ENCODE peak calls at places on chromosomes 2 and 18, in five cellular contexts. One of them, this sample, is unnamed.

GRCh38 chr2:189501487-189501886 is 60.2 kb downstream of the WDR75 start:
- DNase-seq in dorsolateral prefrontal cortex: no peak
- DNase-seq in fibroblast of mammary gland: no peak
- DNase-seq in esophagus muscularis mucosa: no peak
- DNase-seq in cardiac muscle cell: no peak
- DNase-seq in this sample: no peak

GRCh38 chr18:43092539-43092938 is 22.9 kb downstream of the RIT2 start:
- DNase-seq in dorsolateral prefrontal cortex: no peak
- DNase-seq in fibroblast of mammary gland: no peak
- DNase-seq in esophagus muscularis mucosa: no peak
- DNase-seq in cardiac muscle cell: no peak
- DNase-seq in this sample: no peak

GRCh38 chr2:151043484-151043883 is 218.2 kb downstream of the RBM43 start:
- DNase-seq in dorsolateral prefrontal cortex: no peak
- DNase-seq in fibroblast of mammary gland: peak; percentile 86
- DNase-seq in esophagus muscularis mucosa: peak; percentile 31
- DNase-seq in cardiac muscle cell: no peak
- DNase-seq in this sample: peak; percentile 84

GRCh38 chr2:163698857-163699256 is 37.0 kb downstream of the FIGN start:
- DNase-seq in dorsolateral prefrontal cortex: no peak
- DNase-seq in fibroblast of mammary gland: no peak
- DNase-seq in esophagus muscularis mucosa: no peak
- DNase-seq in cardiac muscle cell: peak; percentile 38
- DNase-seq in this sample: peak; percentile 89

GRCh38 chr2:70964596-70965386 is 13.6 kb upstream of the ANKRD53 start:
- DNase-seq in dorsolateral prefrontal cortex: peak; percentile 69
- DNase-seq in fibroblast of mammary gland: peak; percentile 61
- DNase-seq in esophagus muscularis mucosa: peak; percentile 93
- DNase-seq in cardiac muscle cell: peak; percentile 81
- DNase-seq in this sample: peak; percentile 70

GRCh38 chr2:78984386-78984785 is 41.1 kb upstream of the REG3G start:
- DNase-seq in dorsolateral prefrontal cortex: no peak
- DNase-seq in fibroblast of mammary gland: no peak
- DNase-seq in esophagus muscularis mucosa: no peak
- DNase-seq in cardiac muscle cell: no peak
- DNase-seq in this sample: no peak

GRCh38 chr2:18085593-18085992 is 207.1 kb downstream of the KCNS3 start:
- DNase-seq in dorsolateral prefrontal cortex: no peak
- DNase-seq in fibroblast of mammary gland: no peak
- DNase-seq in esophagus muscularis mucosa: no peak
- DNase-seq in cardiac muscle cell: no peak
- DNase-seq in this sample: no peak

GRCh38 chr2:53584986-53585385 is 182.6 kb upstream of the CHAC2 start:
- DNase-seq in dorsolateral prefrontal cortex: no peak
- DNase-seq in fibroblast of mammary gland: no peak
- DNase-seq in esophagus muscularis mucosa: no peak
- DNase-seq in cardiac muscle cell: no peak
- DNase-seq in this sample: no peak

GRCh38 chr2:219056896-219057708 is 3.6 kb downstream of the IHH start:
- DNase-seq in dorsolateral prefrontal cortex: no peak
- DNase-seq in fibroblast of mammary gland: no peak
- DNase-seq in esophagus muscularis mucosa: no peak
- DNase-seq in cardiac muscle cell: no peak
- DNase-seq in this sample: no peak

GRCh38 chr2:239710953-239711861 is 310.4 kb upstream of the HDAC4 start:
- DNase-seq in dorsolateral prefrontal cortex: no peak
- DNase-seq in fibroblast of mammary gland: no peak
- DNase-seq in esophagus muscularis mucosa: no peak
- DNase-seq in cardiac muscle cell: no peak
- DNase-seq in this sample: no peak

GRCh38 chr2:32711219-32711618 is 83.4 kb downstream of the TTC27 start:
- DNase-seq in dorsolateral prefrontal cortex: no peak
- DNase-seq in fibroblast of mammary gland: peak; percentile 94
- DNase-seq in esophagus muscularis mucosa: no peak
- DNase-seq in cardiac muscle cell: no peak
- DNase-seq in this sample: peak; percentile 93

GRCh38 chr2:123207245-123207644 is 817.8 kb upstream of the CNTNAP5 start:
- DNase-seq in dorsolateral prefrontal cortex: no peak
- DNase-seq in fibroblast of mammary gland: no peak
- DNase-seq in esophagus muscularis mucosa: no peak
- DNase-seq in cardiac muscle cell: no peak
- DNase-seq in this sample: no peak

GRCh38 chr18:45715212-45715780 is 8.7 kb upstream of the SLC14A1 start:
- DNase-seq in dorsolateral prefrontal cortex: no peak
- DNase-seq in fibroblast of mammary gland: no peak
- DNase-seq in esophagus muscularis mucosa: no peak
- DNase-seq in cardiac muscle cell: no peak
- DNase-seq in this sample: no peak

GRCh38 chr2:195428673-195429072 is 228.4 kb upstream of the SLC39A10 start:
- DNase-seq in dorsolateral prefrontal cortex: no peak
- DNase-seq in fibroblast of mammary gland: no peak
- DNase-seq in esophagus muscularis mucosa: no peak
- DNase-seq in cardiac muscle cell: no peak
- DNase-seq in this sample: no peak

GRCh38 chr2:25347846-25348245 is 6.1 kb upstream of the DNMT3A start:
- DNase-seq in dorsolateral prefrontal cortex: no peak
- DNase-seq in fibroblast of mammary gland: no peak
- DNase-seq in esophagus muscularis mucosa: no peak
- DNase-seq in cardiac muscle cell: no peak
- DNase-seq in this sample: no peak

GRCh38 chr2:32009479-32010256 is 1.1 kb downstream of the MEMO1 start:
- DNase-seq in dorsolateral prefrontal cortex: no peak
- DNase-seq in fibroblast of mammary gland: no peak
- DNase-seq in esophagus muscularis mucosa: no peak
- DNase-seq in cardiac muscle cell: peak; percentile 50
- DNase-seq in this sample: peak; percentile 38

GRCh38 chr2:237501892-237502513 is 15.0 kb downstream of the MLPH start:
- DNase-seq in dorsolateral prefrontal cortex: no peak
- DNase-seq in fibroblast of mammary gland: peak; percentile 56
- DNase-seq in esophagus muscularis mucosa: no peak
- DNase-seq in cardiac muscle cell: no peak
- DNase-seq in this sample: peak; percentile 53

GRCh38 chr18:79965119-79965902 is 868 bp downstream of the HSBP1L1 start:
- DNase-seq in dorsolateral prefrontal cortex: no peak
- DNase-seq in fibroblast of mammary gland: peak; percentile 71
- DNase-seq in esophagus muscularis mucosa: no peak
- DNase-seq in cardiac muscle cell: no peak
- DNase-seq in this sample: peak; percentile 96

GRCh38 chr2:17620841-17621240 is 80.3 kb downstream of the VSNL1 start:
- DNase-seq in dorsolateral prefrontal cortex: no peak
- DNase-seq in fibroblast of mammary gland: peak; percentile 65
- DNase-seq in esophagus muscularis mucosa: no peak
- DNase-seq in cardiac muscle cell: no peak
- DNase-seq in this sample: peak; percentile 45

GRCh38 chr18:59767732-59768131 is 70.5 kb upstream of the CCBE1 start:
- DNase-seq in dorsolateral prefrontal cortex: no peak
- DNase-seq in fibroblast of mammary gland: peak; percentile 92
- DNase-seq in esophagus muscularis mucosa: no peak
- DNase-seq in cardiac muscle cell: no peak
- DNase-seq in this sample: peak; percentile 52

GRCh38 chr2:201441409-201441808 is 9.8 kb downstream of the TRAK2 start:
- DNase-seq in dorsolateral prefrontal cortex: no peak
- DNase-seq in fibroblast of mammary gland: no peak
- DNase-seq in esophagus muscularis mucosa: no peak
- DNase-seq in cardiac muscle cell: no peak
- DNase-seq in this sample: no peak

GRCh38 chr18:36312806-36313395 is 15.4 kb downstream of the FHOD3 start:
- DNase-seq in dorsolateral prefrontal cortex: no peak
- DNase-seq in fibroblast of mammary gland: peak; percentile 56
- DNase-seq in esophagus muscularis mucosa: no peak
- DNase-seq in cardiac muscle cell: no peak
- DNase-seq in this sample: peak; percentile 27

GRCh38 chr2:143885461-143885860 is 634.5 kb downstream of the ZEB2 start:
- DNase-seq in dorsolateral prefrontal cortex: no peak
- DNase-seq in fibroblast of mammary gland: peak; percentile 4
- DNase-seq in esophagus muscularis mucosa: no peak
- DNase-seq in cardiac muscle cell: no peak
- DNase-seq in this sample: no peak

GRCh38 chr2:6372317-6372903 is 493.3 kb downstream of the CMPK2 start:
- DNase-seq in dorsolateral prefrontal cortex: no peak
- DNase-seq in fibroblast of mammary gland: peak; percentile 2
- DNase-seq in esophagus muscularis mucosa: no peak
- DNase-seq in cardiac muscle cell: no peak
- DNase-seq in this sample: peak; percentile 74

GRCh38 chr2:240460243-240460630 is 24.8 kb downstream of the GPC1 start:
- DNase-seq in dorsolateral prefrontal cortex: peak; percentile 16
- DNase-seq in fibroblast of mammary gland: no peak
- DNase-seq in esophagus muscularis mucosa: no peak
- DNase-seq in cardiac muscle cell: no peak
- DNase-seq in this sample: no peak

DNA sequence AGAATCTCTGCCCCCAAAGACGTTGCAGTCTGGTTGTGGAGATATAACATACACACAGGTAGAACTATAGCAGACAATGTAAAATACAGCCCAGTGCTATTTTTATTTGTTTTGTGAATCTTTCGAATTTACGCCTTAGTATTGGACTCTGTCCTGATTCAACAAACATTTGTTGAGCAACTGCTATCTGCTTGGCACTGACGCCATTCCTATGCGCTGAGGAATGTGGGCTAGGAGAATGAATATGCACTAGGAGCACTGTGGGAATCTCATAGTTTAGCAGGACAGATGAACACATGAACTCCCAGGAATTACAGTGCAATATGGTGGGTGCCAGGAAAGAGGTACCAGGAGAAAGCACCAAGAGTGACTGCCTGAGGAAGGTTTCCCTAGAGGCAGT is 181.7 kb upstream of the SIX3 start:
- DNase-seq in dorsolateral prefrontal cortex: no peak
- DNase-seq in fibroblast of mammary gland: peak; percentile 7
- DNase-seq in esophagus muscularis mucosa: peak; percentile 39
- DNase-seq in cardiac muscle cell: no peak
- DNase-seq in this sample: peak; percentile 13
- H3K4me3 ChIP-seq in dorsolateral prefrontal cortex: no peak overlapping the region
- H3K4me3 ChIP-seq in fibroblast of mammary gland: no peak overlapping the region
- H3K4me3 ChIP-seq in esophagus muscularis mucosa: no peak overlapping the region
- H3K4me3 ChIP-seq in cardiac muscle cell: no peak overlapping the region
- H3K4me3 ChIP-seq in this sample: no peak overlapping the region

GRCh38 chr2:205995260-205995659 is 90.7 kb downstream of the INO80D start:
- DNase-seq in dorsolateral prefrontal cortex: no peak
- DNase-seq in fibroblast of mammary gland: no peak
- DNase-seq in esophagus muscularis mucosa: no peak
- DNase-seq in cardiac muscle cell: no peak
- DNase-seq in this sample: no peak
- TF ChIP-seq CTCF in dorsolateral prefrontal cortex: no peak
- TF ChIP-seq CTCF in fibroblast of mammary gland: peak; percentile 4
- TF ChIP-seq CTCF in esophagus muscularis mucosa: peak; percentile 13
- TF ChIP-seq CTCF in cardiac muscle cell: no peak
- TF ChIP-seq CTCF in this sample: peak; percentile 33

GRCh38 chr2:217530399-217531100 is 472.2 kb downstream of the TNS1 start:
- DNase-seq in dorsolateral prefrontal cortex: no peak
- DNase-seq in fibroblast of mammary gland: no peak
- DNase-seq in esophagus muscularis mucosa: no peak
- DNase-seq in cardiac muscle cell: no peak
- DNase-seq in this sample: no peak

GRCh38 chr2:217525076-217525475 is 477.7 kb downstream of the TNS1 start:
- DNase-seq in dorsolateral prefrontal cortex: no peak
- DNase-seq in fibroblast of mammary gland: no peak
- DNase-seq in esophagus muscularis mucosa: no peak
- DNase-seq in cardiac muscle cell: no peak
- DNase-seq in this sample: no peak

GRCh38 chr2:217527586-217528202 is 475.1 kb downstream of the TNS1 start:
- DNase-seq in dorsolateral prefrontal cortex: no peak
- DNase-seq in fibroblast of mammary gland: peak; percentile 83
- DNase-seq in esophagus muscularis mucosa: no peak
- DNase-seq in cardiac muscle cell: no peak
- DNase-seq in this sample: no peak

DNA sequence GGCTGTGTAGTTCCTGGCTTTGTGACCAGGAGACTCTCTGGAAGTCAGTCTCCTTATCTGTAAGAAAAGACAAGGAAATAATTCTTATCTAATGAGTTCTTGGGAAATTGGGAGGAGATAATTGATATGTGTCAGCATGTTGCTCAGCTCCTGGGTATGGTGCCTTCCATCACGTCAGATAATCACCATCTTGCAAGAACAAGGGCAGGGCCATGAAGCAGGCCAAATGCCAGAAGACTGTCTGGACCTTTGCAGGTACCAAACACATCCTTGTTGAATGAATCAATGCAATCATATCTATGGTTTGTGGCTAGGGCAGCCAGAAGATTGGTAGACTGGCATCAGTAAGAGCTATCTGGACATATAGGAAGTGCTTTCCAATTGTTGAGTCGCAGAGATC is 473.5 kb downstream of the TNS1 start:
- DNase-seq in dorsolateral prefrontal cortex: no peak
- DNase-seq in fibroblast of mammary gland: no peak
- DNase-seq in esophagus muscularis mucosa: no peak
- DNase-seq in cardiac muscle cell: no peak
- DNase-seq in this sample: no peak
- H3K4me3 ChIP-seq in dorsolateral prefrontal cortex: no peak overlapping the region
- H3K4me3 ChIP-seq in fibroblast of mammary gland: no peak overlapping the region
- H3K4me3 ChIP-seq in esophagus muscularis mucosa: no peak overlapping the region
- H3K4me3 ChIP-seq in cardiac muscle cell: no peak overlapping the region
- H3K4me3 ChIP-seq in this sample: no peak overlapping the region

GRCh38 chr2:149278146-149278878 is 52.1 kb upstream of the LYPD6 start:
- DNase-seq in dorsolateral prefrontal cortex: no peak
- DNase-seq in fibroblast of mammary gland: peak; percentile 28
- DNase-seq in esophagus muscularis mucosa: no peak
- DNase-seq in cardiac muscle cell: no peak
- DNase-seq in this sample: no peak
- TF ChIP-seq CTCF in dorsolateral prefrontal cortex: no peak
- TF ChIP-seq CTCF in fibroblast of mammary gland: no peak
- TF ChIP-seq CTCF in esophagus muscularis mucosa: no peak
- TF ChIP-seq CTCF in cardiac muscle cell: no peak
- TF ChIP-seq CTCF in this sample: no peak

GRCh38 chr18:55316615-55317184 is 271.3 kb downstream of the TCF4 start:
- DNase-seq in dorsolateral prefrontal cortex: no peak
- DNase-seq in fibroblast of mammary gland: peak; percentile 40
- DNase-seq in esophagus muscularis mucosa: no peak
- DNase-seq in cardiac muscle cell: no peak
- DNase-seq in this sample: peak; percentile 30
- H3K4me3 ChIP-seq in dorsolateral prefrontal cortex: peak overlapping the region; percentile 86
- H3K4me3 ChIP-seq in fibroblast of mammary gland: no peak overlapping the region
- H3K4me3 ChIP-seq in esophagus muscularis mucosa: no peak overlapping the region
- H3K4me3 ChIP-seq in cardiac muscle cell: no peak overlapping the region
- H3K4me3 ChIP-seq in this sample: no peak overlapping the region

This sample was measured in choroid plexus epithelial cell.